ENCODE peak calls at places on chromosome 15, in six cellular contexts. L is fibroblast of lung, Z is PC-3, B is hepatocyte, N is sigmoid colon, S is uterus. D is an unnamed sample.
A peak's percentile ranks its signal among the peaks of the same experiment; 100 is the strongest.

GRCh38 chr15:70376031-70376928 is 278.6 kb upstream of the TLE3 start:
- DNase-seq in L (no peak), S (no peak), Z (no peak), B (no peak), N (peak; percentile 55), D (no peak)

GRCh38 chr15:89122532-89123525 is 34.6 kb downstream of the ABHD2 start:
- DNase-seq in B (no peak), Z (peak; percentile 88), L (no peak), S (no peak), N (no peak), D (no peak)

GRCh38 chr15:89051875-89052274 is 36.4 kb upstream of the ABHD2 start:
- DNase-seq in N (no peak), S (no peak), Z (no peak), B (no peak), L (peak; percentile 93), D (no peak)

GRCh38 chr15:39127151-39127815 is 453.6 kb upstream of the THBS1 start:
- DNase-seq in L (no peak), N (no peak), S (no peak), Z (peak; percentile 47), B (no peak), D (peak; percentile 32)

GRCh38 chr15:41790756-41791546 is 16.7 kb downstream of the MAPKBP1 start:
- DNase-seq in S (peak; percentile 36), N (no peak), L (peak; percentile 56), Z (peak; percentile 90), B (peak; percentile 77), D (peak; percentile 27)

GRCh38 chr15:71638876-71639275 is 171.5 kb upstream of the NR2E3 start:
- DNase-seq in L (no peak), B (no peak), S (no peak), N (no peak), Z (no peak), D (no peak)

GRCh38 chr15:91872356-91873132 is 19.0 kb downstream of the SLCO3A1 start:
- DNase-seq in N (no peak), S (no peak), B (no peak), L (no peak), Z (no peak), D (no peak)

GRCh38 chr15:29870495-29871151 is 48.4 kb upstream of the TJP1 start:
- DNase-seq in N (no peak), L (no peak), Z (no peak), B (no peak), S (peak; percentile 55), D (no peak)

GRCh38 chr15:25182098-25182478 is 227.3 kb downstream of the SNRPN start:
- DNase-seq in N (peak; percentile 35), Z (no peak), S (no peak), B (no peak), L (no peak), D (no peak)
- H3K9me3 ChIP-seq in N (no peaks in the 10 kb centered on the region), Z (no peaks in the 10 kb centered on the region), S (no peaks in the 10 kb centered on the region), B (no peaks in the 10 kb centered on the region), L (no peaks in the 10 kb centered on the region), D (no peaks in the 10 kb centered on the region)

DNA sequence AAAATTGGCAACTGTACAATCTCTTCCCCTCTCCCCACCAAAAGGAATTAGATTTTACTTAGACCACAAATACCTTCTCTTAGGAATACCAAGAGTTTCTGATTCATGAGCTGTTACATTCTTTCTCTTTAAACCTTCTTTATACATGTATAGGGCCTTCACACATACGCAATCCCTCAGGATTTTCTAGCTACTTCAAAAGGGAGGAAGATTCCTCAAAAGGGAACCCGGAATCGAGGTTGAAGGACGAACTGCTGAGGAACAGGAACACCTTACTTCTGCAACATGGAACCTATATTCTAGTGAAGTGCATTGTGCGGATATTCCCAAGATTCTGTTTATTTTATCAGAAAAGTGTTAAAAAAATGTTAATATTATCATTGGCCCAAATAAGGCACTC is 52.3 kb downstream of the GABRB3 start:
- DNase-seq in L (no peak), N (no peak), B (no peak), S (no peak), Z (no peak), D (no peak)
- H3K9me3 ChIP-seq in L (no peaks in the 10 kb centered on the region), N (no peaks in the 10 kb centered on the region), B (no peaks in the 10 kb centered on the region), S (no peaks in the 10 kb centered on the region), Z (no peaks in the 10 kb centered on the region), D (no peaks in the 10 kb centered on the region)

DNA sequence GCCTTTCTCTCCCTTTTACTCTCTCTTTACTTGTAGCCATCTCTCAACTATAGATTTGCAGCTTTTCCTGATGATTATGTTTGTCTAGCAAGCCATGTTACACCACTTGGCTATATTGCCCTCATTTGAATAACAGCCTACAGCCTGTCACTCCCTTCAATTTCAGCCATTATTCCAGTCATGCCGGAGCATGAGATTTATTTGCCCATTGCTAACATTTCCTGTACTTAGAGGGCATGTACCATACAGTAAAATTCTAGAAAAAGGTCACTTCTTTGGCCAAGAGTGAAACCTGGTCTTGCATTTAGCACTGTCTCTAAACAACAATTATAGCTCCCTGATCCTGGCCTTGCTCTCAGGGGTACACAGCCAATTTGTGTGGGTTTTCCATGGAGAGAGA is 221.7 kb upstream of the TMC3 start:
- DNase-seq in N (no peak), Z (no peak), B (no peak), L (no peak), S (no peak), D (no peak)
- H3K9me3 ChIP-seq in N (peaks cover 2% of the 10 kb centered on the region), Z (peaks cover 6% of the 10 kb centered on the region), B (peaks cover 5% of the 10 kb centered on the region), L (no peaks in the 10 kb centered on the region), S (peaks cover 1% of the 10 kb centered on the region), D (peaks cover 10% of the 10 kb centered on the region)

GRCh38 chr15:32802296-32802936 is 84.6 kb downstream of the GREM1 start:
- DNase-seq in B (no peak), N (no peak), L (peak; percentile 95), Z (peak; percentile 95), S (no peak), D (no peak)

GRCh38 chr15:32799904-32800535 is 82.2 kb downstream of the GREM1 start:
- DNase-seq in B (no peak), S (no peak), N (no peak), L (no peak), Z (no peak), D (no peak)

GRCh38 chr15:32794973-32795372 is 77.2 kb downstream of the GREM1 start:
- DNase-seq in S (no peak), Z (peak; percentile 80), B (no peak), N (no peak), L (no peak), D (no peak)

DNA sequence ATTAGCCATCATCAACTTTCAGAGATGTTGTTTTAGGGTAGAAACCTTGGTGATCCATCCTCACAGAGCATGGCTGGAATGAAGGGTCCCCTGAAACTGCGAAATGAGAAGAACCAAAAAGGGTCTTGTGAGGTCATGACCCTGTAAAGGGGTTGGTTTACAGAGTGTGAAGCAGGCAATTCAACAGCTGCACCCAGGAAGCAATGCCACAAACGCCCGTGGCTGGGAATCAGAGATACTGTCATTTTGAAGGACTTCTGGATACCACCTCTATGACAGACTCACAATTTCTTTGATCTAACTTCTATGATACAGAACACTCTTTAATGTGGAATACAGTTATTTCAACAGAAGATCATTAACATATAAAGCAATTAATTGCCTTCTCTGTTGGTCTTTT is 79.1 kb downstream of the GREM1 start:
- DNase-seq in N (no peak), B (no peak), L (no peak), Z (no peak), S (no peak), D (no peak)
- H3K9me3 ChIP-seq in N (no peaks in the 10 kb centered on the region), B (no peaks in the 10 kb centered on the region), L (no peaks in the 10 kb centered on the region), Z (no peaks in the 10 kb centered on the region), S (no peaks in the 10 kb centered on the region), D (no peaks in the 10 kb centered on the region)

D was measured in MG63.